ENCODE peak calls at places on chromosomes 5 and 9, in five cellular contexts. C, E, S, D and X are unnamed samples.

GRCh38 chr9:121992571-121993212 is 100.4 kb downstream of the TTLL11 start:
- DNase-seq in C (peak), E (peak), S (peak), D (peak), X (peak)

GRCh38 chr9:6414291-6414690 is 1.3 kb downstream of the UHRF2 start:
- DNase-seq in C (no peak), E (peak), S (peak), D (peak), X (peak)

GRCh38 chr9:68931821-68932220 is 82.1 kb downstream of the PRKACG start:
- DNase-seq in C (no peak), E (no peak), S (no peak), D (no peak), X (no peak)

GRCh38 chr9:80995759-80996158 is 693.6 kb downstream of the TLE1 start:
- DNase-seq in C (no peak), E (no peak), S (no peak), D (peak), X (peak)

GRCh38 chr5:149040421-149040820 is 22.4 kb downstream of the SH3TC2 start:
- DNase-seq in C (no peak), E (no peak), S (no peak), D (no peak), X (no peak)

GRCh38 chr9:108552459-108553040 is 303.2 kb downstream of the ACTL7B start:
- DNase-seq in C (peak), E (no peak), S (no peak), D (peak), X (no peak)

GRCh38 chr9:126626117-126627022 is 12.6 kb downstream of the LMX1B start:
- DNase-seq in C (no peak), E (no peak), S (no peak), D (no peak), X (no peak)

GRCh38 chr5:13478831-13479465 is 465.5 kb downstream of the DNAH5 start:
- DNase-seq in C (no peak), E (peak), S (peak), D (peak), X (peak)

GRCh38 chr5:180609386-180609785 is 18.1 kb upstream of the SCGB3A1 start:
- DNase-seq in C (no peak), E (no peak), S (no peak), D (no peak), X (no peak)

GRCh38 chr5:65482727-65483473 is 1.2 kb upstream of the ADAMTS6 start:
- DNase-seq in C (no peak), E (peak), S (no peak), D (peak), X (peak)

GRCh38 chr5:134427540-134428041 is 15.9 kb upstream of the CDKN2AIPNL start:
- DNase-seq in C (no peak), E (no peak), S (no peak), D (no peak), X (no peak)

GRCh38 chr5:166382031-166382430 is 1909.4 kb upstream of the WWC1 start:
- DNase-seq in C (no peak), E (no peak), S (no peak), D (no peak), X (no peak)

GRCh38 chr5:36363101-36363500 is 61.4 kb upstream of the RANBP3L start:
- DNase-seq in C (no peak), E (no peak), S (no peak), D (no peak), X (peak)

GRCh38 chr9:72041775-72042194 is 18.6 kb downstream of the C9orf57 start:
- DNase-seq in C (no peak), E (no peak), S (no peak), D (peak), X (peak)

GRCh38 chr5:102858808-102859207 is 103.7 kb downstream of the PAM start:
- DNase-seq in C (no peak), E (no peak), S (no peak), D (no peak), X (peak)

GRCh38 chr9:130186839-130187522 is 14.8 kb downstream of the NCS1 start:
- DNase-seq in C (peak), E (no peak), S (no peak), D (peak), X (peak)

GRCh38 chr5:41542183-41542582 is 31.8 kb upstream of the PLCXD3 start:
- DNase-seq in C (no peak), E (no peak), S (no peak), D (no peak), X (no peak)

GRCh38 chr9:98211260-98211659 is 18.8 kb upstream of the CORO2A start:
- DNase-seq in C (no peak), E (no peak), S (no peak), D (no peak), X (no peak)

GRCh38 chr5:66224273-66224672 is 80.2 kb downstream of the SREK1 start:
- DNase-seq in C (no peak), E (no peak), S (no peak), D (no peak), X (no peak)

GRCh38 chr5:95924720-95925119 is 36.9 kb downstream of the ELL2 start:
- DNase-seq in C (no peak), E (no peak), S (peak), D (peak), X (no peak)

GRCh38 chr5:113682497-113683136 is 169.1 kb downstream of the YTHDC2 start:
- DNase-seq in C (peak), E (no peak), S (no peak), D (no peak), X (peak)

GRCh38 chr5:2185646-2186471 is 303.1 kb upstream of the IRX4 start:
- DNase-seq in C (no peak), E (no peak), S (no peak), D (no peak), X (no peak)

GRCh38 chr5:177491429-177491945 is 5.9 kb downstream of the PDLIM7 start:
- DNase-seq in C (no peak), E (peak), S (peak), D (peak), X (peak)

GRCh38 chr5:96275051-96275450 is 158.0 kb downstream of the PCSK1 start:
- DNase-seq in C (no peak), E (no peak), S (no peak), D (no peak), X (no peak)

GRCh38 chr5:137099651-137100050 is 399.5 kb downstream of the SPOCK1 start:
- DNase-seq in C (no peak), E (no peak), S (no peak), D (no peak), X (no peak)

GRCh38 chr9:126587187-126588185 is 26.2 kb upstream of the LMX1B start:
- DNase-seq in C (no peak), E (no peak), S (no peak), D (peak), X (peak)

GRCh38 chr5:57937025-57937424 is 454.4 kb upstream of the ACTBL2 start:
- DNase-seq in C (no peak), E (no peak), S (no peak), D (no peak), X (peak)

GRCh38 chr9:99563364-99563763 is 258.3 kb upstream of the NR4A3 start:
- DNase-seq in C (no peak), E (no peak), S (no peak), D (no peak), X (no peak)

GRCh38 chr5:71679714-71680113 is 39.4 kb upstream of the CARTPT start:
- DNase-seq in C (no peak), E (no peak), S (no peak), D (no peak), X (no peak)

GRCh38 chr5:133113331-133114061 is 61.7 kb downstream of the HSPA4 start:
- DNase-seq in C (no peak), E (peak), S (no peak), D (no peak), X (peak)

GRCh38 chr5:17304282-17304681 is 86.9 kb downstream of the BASP1 start:
- DNase-seq in C (no peak), E (no peak), S (no peak), D (no peak), X (peak)
- TF ChIP-seq EZH2phosphoT487 in C (no peak), E (no peak), S (no peak), D (no peak), X (no peak)

GRCh38 chr9:87441251-87441650 is 56.4 kb upstream of the DAPK1 start:
- DNase-seq in C (no peak), E (no peak), S (no peak), D (no peak), X (peak)
- TF ChIP-seq EZH2phosphoT487 in C (no peak), E (no peak), S (no peak), D (no peak), X (no peak)

GRCh38 chr5:145943674-145944121 is 7.3 kb downstream of the SH3RF2 start:
- DNase-seq in C (peak), E (no peak), S (peak), D (peak), X (peak)
- TF ChIP-seq EZH2phosphoT487 in C (no peak), E (no peak), S (no peak), D (no peak), X (no peak)

DNA sequence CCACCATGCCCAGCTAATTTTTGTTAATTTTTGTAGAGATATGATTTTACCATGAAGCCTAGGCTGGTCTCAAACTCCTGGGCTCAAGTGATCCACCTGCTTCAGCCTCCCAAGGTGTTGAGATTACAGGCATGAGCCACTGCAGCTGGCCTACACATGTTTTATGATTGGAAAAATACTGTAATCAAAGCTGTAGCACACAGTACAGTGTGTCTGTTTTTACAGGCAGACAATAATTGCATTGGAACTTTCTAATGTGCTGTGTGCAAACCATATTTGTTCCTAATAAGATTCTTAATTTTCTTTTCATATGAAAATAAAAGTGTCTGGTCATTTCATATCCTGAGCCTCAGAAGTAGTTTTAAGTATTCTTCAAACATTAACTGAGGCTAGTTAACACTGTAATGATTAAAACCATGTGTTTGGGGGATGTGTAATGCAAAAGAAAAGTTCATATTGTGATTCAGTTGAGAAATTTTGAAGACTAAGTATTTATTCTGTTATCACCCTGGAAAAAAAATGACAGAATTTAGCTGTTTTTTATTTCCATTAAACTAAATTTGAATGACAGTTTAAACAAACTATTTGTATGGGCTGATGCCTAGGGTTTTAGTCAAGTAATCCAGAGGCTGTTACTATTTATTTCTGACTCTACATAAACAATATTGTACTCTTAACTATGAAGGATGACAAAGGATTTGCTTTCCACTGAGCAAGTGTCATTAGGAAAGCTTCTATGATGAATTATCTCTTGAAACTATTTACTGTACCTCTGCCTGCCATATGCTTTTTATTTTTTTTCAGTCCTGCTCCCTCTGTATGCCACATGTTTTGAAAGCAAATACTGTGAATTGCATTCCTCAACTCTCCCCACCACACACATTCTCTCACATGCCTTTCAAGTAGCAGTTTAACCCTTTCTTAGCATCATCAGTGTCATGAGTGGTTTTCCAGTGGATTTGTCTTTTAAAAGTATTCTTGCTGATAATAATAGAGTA is 111.5 kb downstream of the MTREX start:
- DNase-seq in C (no peak), E (no peak), S (peak), D (no peak), X (peak)
- TF ChIP-seq EZH2phosphoT487 in C (no peak), E (no peak), S (no peak), D (no peak), X (no peak)